ENCODE peak calls at places on chromosomes 5 and 9, in six cellular contexts. Z, R, T, H, U and E are unnamed samples. For H3K36me3 and H3K4me1, the result is how much of the 10 kb centered on the place peaks cover.

GRCh38 chr9:133990366-133991210 is 1.5 kb downstream of the VAV2 start:
- DNase-seq in Z (no peak), R (peak), T (peak), H (peak), U (peak), E (no peak)

GRCh38 chr5:134175874-134176522 is 752 bp downstream of the SKP1 start:
- DNase-seq in Z (no peak), R (no peak), T (no peak), H (peak), U (peak), E (peak)

GRCh38 chr5:104312481-104312880 is 749.9 kb upstream of the NUDT12 start:
- DNase-seq in Z (no peak), R (no peak), T (no peak), H (no peak), U (no peak), E (no peak)

GRCh38 chr5:141529002-141529401 is 40.1 kb downstream of the PCDHGC5 start:
- DNase-seq in Z (no peak), R (no peak), T (no peak), H (peak), U (no peak), E (no peak)

GRCh38 chr5:107458322-107458721 is 212.4 kb downstream of the EFNA5 start:
- DNase-seq in Z (no peak), R (no peak), T (no peak), H (no peak), U (no peak), E (no peak)

GRCh38 chr9:2132484-2133082 is 117.4 kb downstream of the SMARCA2 start:
- DNase-seq in Z (peak), R (no peak), T (peak), H (no peak), U (peak), E (no peak)

GRCh38 chr9:8660383-8660782 is 860.8 kb upstream of the DMAC1 start:
- DNase-seq in Z (no peak), R (peak), T (no peak), H (peak), U (no peak), E (no peak)

GRCh38 chr9:114283551-114284111 is 39.3 kb upstream of the ORM1 start:
- DNase-seq in Z (no peak), R (no peak), T (no peak), H (no peak), U (no peak), E (no peak)

GRCh38 chr5:88756953-88757352 is 126.0 kb downstream of the MEF2C start:
- DNase-seq in Z (no peak), R (no peak), T (no peak), H (no peak), U (no peak), E (no peak)

GRCh38 chr9:128215491-128216404 is 12.6 kb downstream of the DNM1 start:
- DNase-seq in Z (no peak), R (no peak), T (no peak), H (peak), U (peak), E (no peak)

GRCh38 chr9:109117856-109118801 is 1.6 kb downstream of the TMEM245 start:
- DNase-seq in Z (no peak), R (peak), T (no peak), H (peak), U (no peak), E (peak)

GRCh38 chr9:72665421-72665820 is 144.0 kb downstream of the TMC1 start:
- DNase-seq in Z (no peak), R (no peak), T (no peak), H (no peak), U (peak), E (no peak)

DNA sequence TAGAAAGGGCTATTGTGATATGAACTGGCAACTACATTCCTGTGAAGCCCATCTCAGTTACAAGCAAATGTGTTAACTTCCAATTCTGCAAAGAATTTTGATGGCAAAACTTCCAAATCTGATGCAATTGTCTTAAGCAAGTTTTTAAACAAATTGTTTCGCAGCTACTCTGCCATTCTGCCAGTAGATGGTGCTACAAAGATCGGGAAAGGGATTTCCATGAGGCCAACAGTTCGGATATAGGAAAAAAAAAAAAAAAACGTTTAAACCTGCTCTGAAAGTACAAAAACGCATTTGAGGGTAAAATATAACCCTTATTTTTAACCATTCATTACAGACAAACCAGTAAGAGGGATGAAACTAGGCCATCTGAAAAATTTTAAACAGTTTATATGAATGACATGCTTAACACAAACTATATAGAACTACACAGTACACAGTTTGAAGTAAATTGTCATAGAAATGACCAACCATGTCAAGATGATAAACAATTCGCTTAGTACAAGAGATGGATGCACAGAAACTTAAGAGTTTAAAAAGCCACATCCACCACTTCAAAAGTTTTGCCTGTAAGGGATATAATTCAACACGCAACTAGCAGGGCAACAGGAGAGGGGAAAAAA is 2.2 kb downstream of the HNRNPA0 start:
- DNase-seq in Z (peak), R (peak), T (peak), H (peak), U (peak), E (no peak)
- H3K27ac ChIP-seq in Z (peak), R (peak), T (no peak), H (peak), U (no peak), E (peak)

DNA sequence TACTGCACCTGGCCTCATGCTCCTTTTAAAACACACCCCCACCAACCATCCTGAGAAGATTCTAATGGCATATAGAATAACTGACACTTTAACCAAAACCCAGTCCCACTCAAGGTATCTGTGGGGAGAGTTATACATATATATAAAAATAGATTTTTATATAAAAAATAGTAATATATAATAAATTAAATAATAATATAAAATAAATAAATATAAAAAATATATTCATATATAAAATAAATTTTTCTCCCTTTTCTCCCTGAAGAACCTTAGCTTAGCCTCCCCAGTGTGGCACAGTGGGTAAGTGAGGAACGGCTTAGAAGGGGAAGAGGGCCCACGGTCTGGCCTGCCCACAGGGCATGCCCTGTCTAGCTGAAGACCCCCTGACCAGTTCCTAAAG is 51.1 kb upstream of the SSBP2 start:
- DNase-seq in Z (no peak), R (no peak), T (no peak), H (no peak), U (no peak), E (no peak)
- H3K36me3 ChIP-seq in Z (under half), R (under half), T (under half), H (under half), U (under half), E (under half)

GRCh38 chr9:110129460-110129859 is 78.5 kb downstream of the C9orf152 start:
- DNase-seq in Z (no peak), R (no peak), T (no peak), H (no peak), U (no peak), E (no peak)
- H3K4me1 ChIP-seq in Z (under half), R (under half), T (under half), H (under half), U (under half), E (under half)

GRCh38 chr9:107667700-107668099 is 178.1 kb upstream of the KLF4 start:
- DNase-seq in Z (no peak), R (no peak), T (no peak), H (peak), U (no peak), E (no peak)
- H3K27ac ChIP-seq in Z (no peak), R (no peak), T (no peak), H (no peak), U (no peak), E (no peak)

GRCh38 chr5:177271113-177271512 is 32.4 kb downstream of the RAB24 start:
- DNase-seq in Z (no peak), R (no peak), T (no peak), H (no peak), U (no peak), E (no peak)
- H3K36me3 ChIP-seq in Z (half or more), R (half or more), T (under half), H (half or more), U (under half), E (half or more)

DNA sequence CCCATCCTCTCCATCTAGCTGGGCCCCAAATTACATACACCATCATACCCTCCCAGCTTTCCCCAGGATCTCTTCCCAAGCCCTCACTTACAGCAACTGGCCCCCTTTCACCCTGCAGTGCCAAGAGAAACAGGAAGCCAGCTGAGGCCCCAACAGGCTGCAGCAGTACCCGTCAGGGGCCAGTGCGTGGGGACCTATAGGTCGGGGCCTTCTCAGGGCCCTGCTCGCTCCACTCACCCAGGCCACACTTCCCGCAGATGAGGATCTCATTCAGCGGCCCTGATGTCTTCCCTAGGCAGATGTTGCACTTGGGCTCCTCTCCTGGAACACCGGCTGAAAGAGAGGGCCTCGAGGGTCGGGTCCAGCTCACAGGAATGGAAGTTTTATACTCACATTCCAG is 6.8 kb downstream of the PHF19 start:
- DNase-seq in Z (no peak), R (no peak), T (no peak), H (no peak), U (no peak), E (no peak)
- H3K4me1 ChIP-seq in Z (under half), R (under half), T (under half), H (under half), U (under half), E (under half)

GRCh38 chr5:122493776-122494518 is 181.9 kb downstream of the SNCAIP start:
- DNase-seq in Z (no peak), R (no peak), T (no peak), H (no peak), U (no peak), E (no peak)
- H3K27ac ChIP-seq in Z (no peak), R (no peak), T (no peak), H (no peak), U (no peak), E (no peak)

DNA sequence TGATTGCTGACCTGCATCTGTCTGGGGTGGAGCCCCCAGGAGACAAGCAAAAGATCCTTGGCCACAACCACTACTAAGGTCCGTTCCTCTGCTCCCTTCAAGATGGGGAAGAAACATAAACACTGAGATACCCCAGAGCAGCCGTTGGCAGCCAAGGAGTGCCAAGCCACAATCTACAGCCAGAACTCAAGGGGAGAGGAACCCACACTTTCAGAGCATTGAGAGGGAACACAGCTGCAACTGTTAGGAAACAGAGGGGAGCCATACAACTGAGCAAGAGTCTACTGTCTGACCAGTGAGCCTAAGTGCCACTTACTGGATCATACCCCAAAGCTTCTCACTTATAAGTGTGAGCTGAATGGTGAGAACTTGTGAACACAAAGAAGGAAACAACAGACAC is 44.6 kb upstream of the ADRB2 start:
- DNase-seq in Z (no peak), R (no peak), T (no peak), H (no peak), U (no peak), E (no peak)
- H3K36me3 ChIP-seq in Z (under half), R (under half), T (under half), H (under half), U (under half), E (under half)

GRCh38 chr5:132462856-132463745 is 27.5 kb downstream of the IRF1 start:
- DNase-seq in Z (no peak), R (peak), T (no peak), H (peak), U (no peak), E (no peak)
- H3K4me1 ChIP-seq in Z (half or more), R (half or more), T (under half), H (under half), U (under half), E (half or more)